ENCODE peak calls at places on chromosomes 4 and X, in six cellular contexts. N is adipocyte; M is left lung; E is lower lobe of right lung; S is CD4-positive, alpha-beta memory T cell; I is testis. A is an unnamed sample. For H3K27me3, the result is how much of the 10 kb centered on the place peaks cover.

GRCh38 chr4:109315818-109316217 is 13.4 kb upstream of the COL25A1 start:
- DNase-seq in N (peak), M (no peak), E (no peak), S (no peak), I (no peak), A (no peak)

GRCh38 chr4:185541251-185541671 is 6.0 kb upstream of the PDLIM3 start:
- DNase-seq in N (no peak), M (peak), E (no peak), S (no peak), I (peak), A (no peak)

GRCh38 chrX:134520860-134521390 is 61.0 kb downstream of the HPRT1 start:
- DNase-seq in N (peak), M (no peak), E (no peak), S (no peak), I (peak), A (no peak)

GRCh38 chrX:83819304-83819703 is 41.6 kb upstream of the CYLC1 start:
- DNase-seq in N (no peak), M (no peak), E (no peak), S (peak), I (no peak), A (no peak)

GRCh38 chrX:112834976-112835375 is 5.7 kb downstream of the AMOT start:
- DNase-seq in N (no peak), M (no peak), E (no peak), S (no peak), I (no peak), A (no peak)

GRCh38 chr4:39476181-39476873 is 17.5 kb downstream of the LIAS start:
- DNase-seq in N (no peak), M (no peak), E (no peak), S (no peak), I (no peak), A (no peak)

GRCh38 chr4:65343342-65343741 is 326.9 kb downstream of the EPHA5 start:
- DNase-seq in N (no peak), M (no peak), E (no peak), S (no peak), I (no peak), A (no peak)

GRCh38 chr4:150049682-150050081 is 28.6 kb upstream of the DCLK2 start:
- DNase-seq in N (no peak), M (no peak), E (no peak), S (no peak), I (no peak), A (no peak)

GRCh38 chrX:103919336-103919682 is 43.1 kb upstream of the TMSB15B start:
- DNase-seq in N (peak), M (no peak), E (no peak), S (peak), I (no peak), A (no peak)

GRCh38 chrX:20159811-20160385 is 18.3 kb upstream of the EIF1AX start:
- DNase-seq in N (no peak), M (no peak), E (no peak), S (no peak), I (no peak), A (no peak)

GRCh38 chr4:74449571-74450297 is 4.8 kb downstream of the AREG start:
- DNase-seq in N (no peak), M (no peak), E (no peak), S (no peak), I (no peak), A (no peak)

GRCh38 chr4:84706286-84706685 is 123.4 kb downstream of the CDS1 start:
- DNase-seq in N (no peak), M (no peak), E (no peak), S (no peak), I (no peak), A (no peak)

GRCh38 chr4:101321481-101322042 is 25.8 kb downstream of the PPP3CA start:
- DNase-seq in N (peak), M (no peak), E (no peak), S (no peak), I (no peak), A (no peak)

GRCh38 chr4:15781427-15782095 is 3.4 kb downstream of the CD38 start:
- DNase-seq in N (no peak), M (no peak), E (no peak), S (no peak), I (no peak), A (no peak)

GRCh38 chrX:11792461-11793421 is 34.7 kb downstream of the MSL3 start:
- DNase-seq in N (no peak), M (peak), E (peak), S (peak), I (no peak), A (peak)

GRCh38 chr4:173482330-173482931 is 47.6 kb downstream of the HAND2 start:
- DNase-seq in N (no peak), M (no peak), E (no peak), S (no peak), I (no peak), A (no peak)

GRCh38 chrX:120456973-120457372 is 12.1 kb downstream of the LAMP2 start:
- DNase-seq in N (no peak), M (no peak), E (no peak), S (no peak), I (no peak), A (no peak)

GRCh38 chrX:39445336-39445735 is 644.1 kb downstream of the MID1IP1 start:
- DNase-seq in N (no peak), M (no peak), E (no peak), S (peak), I (peak), A (peak)

GRCh38 chrX:115011428-115011827 is 6.0 kb downstream of the IL13RA2 start:
- DNase-seq in N (no peak), M (no peak), E (no peak), S (no peak), I (no peak), A (no peak)

GRCh38 chrX:115018944-115019343 is 1.5 kb upstream of the IL13RA2 start:
- DNase-seq in N (no peak), M (no peak), E (no peak), S (no peak), I (no peak), A (no peak)

GRCh38 chrX:115018040-115018647 is 728 bp upstream of the IL13RA2 start:
- DNase-seq in N (peak), M (no peak), E (no peak), S (no peak), I (peak), A (no peak)

GRCh38 chrX:115017455-115017854 is at the start of gene IL13RA2:
- DNase-seq in N (no peak), M (no peak), E (no peak), S (no peak), I (no peak), A (no peak)

GRCh38 chrX:115013705-115014104 is 3.7 kb downstream of the IL13RA2 start:
- DNase-seq in N (peak), M (no peak), E (no peak), S (no peak), I (no peak), A (no peak)
- H3K27me3 ChIP-seq in N (under half), M (under half), E (under half), S (under half), I (under half), A (under half)

GRCh38 chrX:52261125-52261462 is 76.4 kb downstream of the MAGED4 start:
- DNase-seq in N (no peak), M (no peak), E (no peak), S (no peak), I (no peak), A (no peak)
- H3K27me3 ChIP-seq in N (under half), M (under half), E (under half), S (under half), I (under half), A (under half)

GRCh38 chr4:7701866-7702649 is 237.6 kb downstream of the AFAP1 start:
- DNase-seq in N (no peak), M (no peak), E (no peak), S (no peak), I (no peak), A (no peak)
- H3K27me3 ChIP-seq in N (under half), M (under half), E (under half), S (under half), I (under half), A (under half)

GRCh38 chr4:578451-579443 is 2.7 kb upstream of the TMEM271 start:
- DNase-seq in N (no peak), M (no peak), E (no peak), S (no peak), I (no peak), A (no peak)

GRCh38 chr4:579543-580175 is 3.6 kb upstream of the TMEM271 start:
- DNase-seq in N (no peak), M (no peak), E (no peak), S (no peak), I (no peak), A (no peak)

GRCh38 chr4:576991-577498 is 950 bp upstream of the TMEM271 start:
- DNase-seq in N (peak), M (no peak), E (no peak), S (no peak), I (no peak), A (no peak)

GRCh38 chr4:576245-576821 is at the start of gene TMEM271:
- DNase-seq in N (no peak), M (no peak), E (no peak), S (no peak), I (no peak), A (no peak)

GRCh38 chr4:577499-578450 is 1.7 kb upstream of the TMEM271 start:
- DNase-seq in N (peak), M (no peak), E (no peak), S (no peak), I (no peak), A (no peak)
- H3K27me3 ChIP-seq in N (half or more), M (half or more), E (half or more), S (under half), I (under half), A (half or more)